ENCODE peak calls at places on chromosome 3, in six cellular contexts. P, S, E, O, H and M are unnamed samples.

GRCh38 chr3:109643590-109643989 is 306.2 kb upstream of the DPPA4 start:
- DNase-seq in P (peak; percentile 20), S (no peak), E (no peak), O (no peak), H (no peak), M (no peak)

GRCh38 chr3:154122912-154123559 is 1.8 kb downstream of the ARHGEF26 start:
- DNase-seq in P (no peak), S (no peak), E (peak; percentile 47), O (no peak), H (no peak), M (no peak)

GRCh38 chr3:144187531-144188230 is 216.1 kb downstream of the DIPK2A start:
- DNase-seq in P (no peak), S (no peak), E (no peak), O (no peak), H (no peak), M (no peak)

GRCh38 chr3:111810909-111811308 is 48.2 kb upstream of the PHLDB2 start:
- DNase-seq in P (no peak), S (no peak), E (no peak), O (no peak), H (no peak), M (no peak)

GRCh38 chr3:31903686-31904431 is 77.2 kb downstream of the OSBPL10 start:
- DNase-seq in P (peak; percentile 10), S (no peak), E (no peak), O (no peak), H (no peak), M (no peak)

GRCh38 chr3:80087769-80088168 is 320.0 kb upstream of the ROBO1 start:
- DNase-seq in P (no peak), S (no peak), E (no peak), O (no peak), H (no peak), M (no peak)

GRCh38 chr3:133644768-133645167 is 17.0 kb downstream of the TOPBP1 start:
- DNase-seq in P (no peak), S (no peak), E (no peak), O (no peak), H (no peak), M (no peak)

GRCh38 chr3:151230644-151231043 is 27.6 kb upstream of the GPR171 start:
- DNase-seq in P (no peak), S (no peak), E (no peak), O (no peak), H (no peak), M (no peak)

GRCh38 chr3:125061170-125061569 is 5.4 kb upstream of the HEG1 start:
- DNase-seq in P (no peak), S (peak; percentile 65), E (no peak), O (no peak), H (no peak), M (no peak)

GRCh38 chr3:108513961-108514360 is 3.6 kb upstream of the MYH15 start:
- DNase-seq in P (no peak), S (no peak), E (no peak), O (no peak), H (no peak), M (no peak)

GRCh38 chr3:14423963-14424362 is 21.6 kb downstream of the SLC6A6 start:
- DNase-seq in P (no peak), S (no peak), E (no peak), O (no peak), H (no peak), M (no peak)

GRCh38 chr3:14434541-14435151 is 32.2 kb downstream of the SLC6A6 start:
- DNase-seq in P (no peak), S (peak; percentile 59), E (no peak), O (no peak), H (no peak), M (peak; percentile 88)

GRCh38 chr3:143252931-143253330 is 133.4 kb downstream of the CHST2 start:
- DNase-seq in P (no peak), S (no peak), E (no peak), O (no peak), H (no peak), M (no peak)

GRCh38 chr3:76866729-76867461 is 173.0 kb upstream of the ROBO2 start:
- DNase-seq in P (no peak), S (no peak), E (no peak), O (no peak), H (no peak), M (no peak)